ENCODE peak calls at places on chromosomes 2 and 18, in five cellular contexts. X is fibroblast of lung; A is effector memory CD4-positive, alpha-beta T cell; Z is fibroblast of pulmonary artery; O is right cardiac atrium. I is an unnamed sample.

GRCh38 chr2:128313076-128313836 is 5.4 kb downstream of the HS6ST1 start:
- DNase-seq in X (no peak), Z (peak), A (no peak), O (peak), I (peak)

GRCh38 chr2:60003076-60003475 is 550.4 kb downstream of the BCL11A start:
- DNase-seq in O (no peak), A (no peak), X (no peak), Z (no peak), I (no peak)

GRCh38 chr2:131493199-131494018 is 1.2 kb upstream of the MZT2A start:
- DNase-seq in O (no peak), X (no peak), Z (no peak), A (no peak), I (no peak)

GRCh38 chr2:147223553-147223952 is 621.3 kb upstream of the ACVR2A start:
- DNase-seq in X (no peak), O (no peak), A (no peak), Z (no peak), I (no peak)

GRCh38 chr2:111202266-111203040 is 81.7 kb downstream of the BCL2L11 start:
- DNase-seq in O (no peak), Z (no peak), A (no peak), X (peak), I (peak)

GRCh38 chr2:133607679-133608078 is 39.4 kb upstream of the NCKAP5 start:
- DNase-seq in A (no peak), O (no peak), Z (no peak), X (no peak), I (peak)

GRCh38 chr2:236171213-236172201 is 3.3 kb upstream of the GBX2 start:
- DNase-seq in A (no peak), O (peak), Z (no peak), X (no peak), I (no peak)

GRCh38 chr2:29011650-29012060 is 30.6 kb downstream of the TOGARAM2 start:
- DNase-seq in Z (peak), A (peak), O (peak), X (no peak), I (no peak)

GRCh38 chr18:12750076-12750707 is 47.4 kb downstream of the PSMG2 start:
- DNase-seq in Z (peak), O (no peak), X (no peak), A (no peak), I (no peak)

GRCh38 chr18:48902856-48903601 is 47.7 kb downstream of the SMAD7 start:
- DNase-seq in A (no peak), O (peak), Z (peak), X (peak), I (no peak)

GRCh38 chr2:83196225-83196624 is 1262.9 kb downstream of the SUCLG1 start:
- DNase-seq in Z (peak), A (no peak), X (peak), O (no peak), I (peak)

GRCh38 chr2:231399046-231399852 is 3.7 kb downstream of the B3GNT7 start:
- DNase-seq in X (no peak), Z (no peak), A (no peak), O (peak), I (no peak)

GRCh38 chr18:59659486-59660187 is 37.6 kb downstream of the CCBE1 start:
- DNase-seq in Z (no peak), O (no peak), X (peak), A (no peak), I (peak)

GRCh38 chr2:40363631-40364030 is 88.3 kb downstream of the SLC8A1 start:
- DNase-seq in A (no peak), X (peak), Z (peak), O (no peak), I (peak)

GRCh38 chr18:326846-327245 is 59.0 kb upstream of the THOC1 start:
- DNase-seq in A (no peak), Z (no peak), X (no peak), O (no peak), I (no peak)

GRCh38 chr2:101558740-101559508 is 84.0 kb upstream of the RFX8 start:
- DNase-seq in X (peak), Z (peak), A (no peak), O (no peak), I (peak)

GRCh38 chr18:23143871-23144270 is 8.6 kb downstream of the CABLES1 start:
- DNase-seq in O (peak), X (peak), Z (peak), A (no peak), I (no peak)

GRCh38 chr18:61284039-61284438 is 49.2 kb upstream of the CDH20 start:
- DNase-seq in A (no peak), X (no peak), Z (no peak), O (no peak), I (no peak)

GRCh38 chr2:13558368-13558767 is 841.6 kb downstream of the TRIB2 start:
- DNase-seq in A (no peak), X (peak), O (no peak), Z (no peak), I (peak)

GRCh38 chr2:217691920-217692666 is 310.7 kb downstream of the TNS1 start:
- DNase-seq in Z (peak), O (peak), X (peak), A (no peak), I (no peak)

GRCh38 chr2:178301595-178302324 is 107.4 kb downstream of the OSBPL6 start:
- DNase-seq in A (no peak), Z (no peak), O (no peak), X (no peak), I (no peak)

GRCh38 chr2:85785871-85786270 is 32.1 kb downstream of the ATOH8 start:
- DNase-seq in Z (no peak), X (no peak), A (no peak), O (no peak), I (no peak)

GRCh38 chr2:210558708-210559107 is 2.3 kb downstream of the CPS1 start:
- DNase-seq in A (no peak), O (no peak), X (no peak), Z (peak), I (peak)

GRCh38 chr2:32825291-32825712 is 121.5 kb upstream of the LTBP1 start:
- DNase-seq in X (peak), O (peak), A (no peak), Z (peak), I (no peak)

GRCh38 chr2:165697727-165698620 is 96.1 kb downstream of the GALNT3 start:
- DNase-seq in Z (no peak), A (no peak), X (no peak), O (no peak), I (no peak)

GRCh38 chr2:203949228-203949627 is 12.7 kb downstream of the ICOS start:
- DNase-seq in X (peak), A (no peak), Z (peak), O (no peak), I (peak)

GRCh38 chr2:180516204-180516603 is 464.2 kb upstream of the UBE2E3 start:
- DNase-seq in X (no peak), Z (no peak), O (no peak), A (no peak), I (no peak)

GRCh38 chr18:49368876-49369440 is 91.5 kb downstream of the DYM start:
- DNase-seq in A (no peak), O (no peak), Z (no peak), X (peak), I (no peak)

GRCh38 chr2:23559561-23560239 is 174.7 kb downstream of the KLHL29 start:
- DNase-seq in Z (no peak), O (no peak), X (no peak), A (no peak), I (no peak)

GRCh38 chr2:150013011-150013410 is 425.4 kb upstream of the MMADHC start:
- DNase-seq in Z (peak), O (no peak), X (peak), A (no peak), I (no peak)

GRCh38 chr2:114261366-114261765 is 181.1 kb upstream of the DPP10 start:
- DNase-seq in Z (no peak), O (no peak), X (no peak), A (no peak), I (peak)

GRCh38 chr2:189113963-189114362 is 65.6 kb downstream of the COL5A2 start:
- DNase-seq in Z (no peak), X (no peak), A (no peak), O (no peak), I (no peak)

GRCh38 chr2:240596491-240596931 is 10.0 kb downstream of the CAPN10 start:
- DNase-seq in O (peak), X (no peak), A (no peak), Z (no peak), I (no peak)
- H3K4me3 ChIP-seq in O (no peak), X (no peak), A (no peak), Z (no peak), I (no peak)

DNA sequence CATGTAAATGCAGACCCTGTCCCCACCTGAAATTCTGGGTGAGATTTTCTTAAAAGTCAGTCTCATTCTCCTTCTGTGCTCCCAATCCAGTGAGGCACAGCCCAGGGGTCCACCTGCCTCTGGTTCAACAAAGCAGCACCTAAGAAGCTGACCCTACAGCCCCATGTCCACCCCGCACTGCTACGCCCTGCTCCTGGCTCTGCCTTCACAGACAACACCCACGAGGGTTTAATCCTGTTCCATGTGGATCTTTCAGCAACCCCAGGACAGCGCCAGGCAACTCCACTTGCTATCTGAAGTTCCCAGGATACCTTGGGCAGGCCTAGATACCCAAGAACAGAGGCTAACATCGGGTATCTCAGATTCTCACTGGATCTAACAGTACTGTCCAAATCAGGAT is 44.9 kb downstream of the HDLBP start:
- DNase-seq in A (no peak), X (no peak), Z (no peak), O (no peak), I (no peak)
- H3K4me3 ChIP-seq in A (no peak), X (peak), Z (peak), O (no peak), I (no peak)

DNA sequence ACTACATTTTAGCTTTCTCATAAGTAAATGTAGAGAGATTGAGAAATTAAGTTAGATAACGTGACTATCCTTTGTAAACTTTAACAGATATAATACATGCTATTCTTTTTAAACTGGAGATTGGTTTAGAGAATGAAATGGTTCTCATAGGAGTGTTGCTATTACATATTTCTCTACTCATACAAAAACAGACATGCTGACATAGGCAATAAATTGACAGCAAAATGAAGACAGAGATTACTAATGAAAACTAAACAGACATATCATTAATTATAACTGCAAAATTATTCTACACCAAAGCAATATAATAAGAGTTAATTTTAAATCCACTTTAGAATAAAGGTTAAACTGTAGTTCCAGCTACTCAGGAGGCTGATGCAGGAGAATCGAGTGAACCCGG is 227.6 kb downstream of the CBLN2 start:
- DNase-seq in Z (no peak), O (no peak), A (no peak), X (no peak), I (no peak)
- H3K4me3 ChIP-seq in Z (no peak), O (no peak), A (no peak), X (no peak), I (no peak)

GRCh38 chr2:197673142-197673541 is 2.2 kb downstream of the RFTN2 start:
- DNase-seq in A (no peak), O (no peak), Z (no peak), X (no peak), I (no peak)
- H3K4me3 ChIP-seq in A (no peak), O (peak), Z (peak), X (peak), I (no peak)

GRCh38 chr2:120866483-120867140 is 130.9 kb downstream of the GLI2 start:
- DNase-seq in A (no peak), O (no peak), Z (no peak), X (no peak), I (no peak)
- H3K4me3 ChIP-seq in A (no peak), O (no peak), Z (peak), X (peak), I (no peak)